ENCODE peak calls at places on chromosomes 13 and 19, in eight cellular contexts. F, T, W, H, N, G, C and M are unnamed samples.

GRCh38 chr19:4969772-4970531 is 1.0 kb downstream of the KDM4B start:
- DNase-seq in F (no peak), T (no peak), W (no peak), H (no peak), N (no peak), G (no peak), C (no peak), M (no peak)

GRCh38 chr13:103878891-103879605 is 812.8 kb upstream of the SLC10A2 start:
- DNase-seq in F (no peak), T (no peak), W (no peak), H (no peak), N (no peak), G (no peak), C (no peak), M (no peak)

GRCh38 chr19:29395712-29396414 is 129.9 kb upstream of the VSTM2B start:
- DNase-seq in F (no peak), T (no peak), W (no peak), H (no peak), N (no peak), G (no peak), C (no peak), M (no peak)

GRCh38 chr19:42132030-42132628 is at the start of gene POU2F2:
- DNase-seq in F (no peak), T (no peak), W (no peak), H (peak), N (no peak), G (no peak), C (peak), M (peak)

GRCh38 chr13:51420681-51421476 is 32.0 kb downstream of the INTS6 start:
- DNase-seq in F (no peak), T (no peak), W (no peak), H (no peak), N (no peak), G (no peak), C (no peak), M (no peak)

GRCh38 chr19:6536138-6536671 is 5.4 kb downstream of the TNFSF9 start:
- DNase-seq in F (no peak), T (no peak), W (no peak), H (no peak), N (no peak), G (peak), C (no peak), M (no peak)

GRCh38 chr19:40433391-40434216 is 7.8 kb upstream of the SERTAD1 start:
- DNase-seq in F (peak), T (peak), W (peak), H (peak), N (peak), G (peak), C (no peak), M (peak)

GRCh38 chr13:40317980-40318327 is 348.5 kb downstream of the FOXO1 start:
- DNase-seq in F (no peak), T (no peak), W (no peak), H (no peak), N (no peak), G (no peak), C (no peak), M (no peak)

GRCh38 chr13:79593121-79593520 is 112.2 kb downstream of the NDFIP2 start:
- DNase-seq in F (no peak), T (no peak), W (no peak), H (no peak), N (no peak), G (no peak), C (no peak), M (no peak)

GRCh38 chr19:51097796-51098195 is 10.4 kb downstream of the CTU1 start:
- DNase-seq in F (no peak), T (no peak), W (no peak), H (no peak), N (no peak), G (no peak), C (no peak), M (no peak)

GRCh38 chr13:29702912-29703351 is 107.4 kb upstream of the SLC7A1 start:
- DNase-seq in F (no peak), T (peak), W (peak), H (no peak), N (no peak), G (peak), C (no peak), M (no peak)

GRCh38 chr19:18597809-18598660 is 8.6 kb downstream of the CRLF1 start:
- DNase-seq in F (no peak), T (no peak), W (no peak), H (no peak), N (no peak), G (no peak), C (no peak), M (no peak)

GRCh38 chr19:37975071-37975470 is 68.1 kb downstream of the SIPA1L3 start:
- DNase-seq in F (no peak), T (no peak), W (no peak), H (no peak), N (no peak), G (no peak), C (no peak), M (no peak)

GRCh38 chr13:32428581-32429072 is 697 bp upstream of the N4BP2L1 start:
- DNase-seq in F (no peak), T (no peak), W (no peak), H (no peak), N (no peak), G (no peak), C (no peak), M (no peak)

GRCh38 chr19:39411832-39412099 is 703 bp upstream of the PLEKHG2 start:
- DNase-seq in F (peak), T (peak), W (peak), H (no peak), N (peak), G (peak), C (peak), M (no peak)

GRCh38 chr13:79645569-79645968 is 164.6 kb downstream of the NDFIP2 start:
- DNase-seq in F (no peak), T (no peak), W (no peak), H (no peak), N (no peak), G (no peak), C (no peak), M (no peak)

GRCh38 chr13:20796791-20797513 is 23.2 kb upstream of the EEF1AKMT1 start:
- DNase-seq in F (no peak), T (no peak), W (peak), H (no peak), N (no peak), G (no peak), C (no peak), M (no peak)

GRCh38 chr19:42284066-42284501 is 15.0 kb downstream of the CIC start:
- DNase-seq in F (peak), T (peak), W (peak), H (peak), N (peak), G (peak), C (peak), M (peak)

GRCh38 chr19:35165200-35166058 is 10.9 kb downstream of the FXYD5 start:
- DNase-seq in F (no peak), T (no peak), W (no peak), H (no peak), N (no peak), G (no peak), C (no peak), M (no peak)

GRCh38 chr19:48989701-48990291 is 3.3 kb downstream of the GYS1 start:
- DNase-seq in F (no peak), T (peak), W (no peak), H (no peak), N (no peak), G (no peak), C (no peak), M (peak)

GRCh38 chr19:39778763-39779162 is at the start of gene LEUTX:
- DNase-seq in F (no peak), T (no peak), W (no peak), H (no peak), N (no peak), G (no peak), C (no peak), M (no peak)

GRCh38 chr13:112791662-112792440 is 102.0 kb downstream of the ATP11A start:
- DNase-seq in F (peak), T (no peak), W (no peak), H (no peak), N (no peak), G (peak), C (no peak), M (no peak)

GRCh38 chr13:98916403-98916802 is 61.5 kb downstream of the DOCK9 start:
- DNase-seq in F (peak), T (no peak), W (no peak), H (no peak), N (no peak), G (no peak), C (no peak), M (no peak)

GRCh38 chr13:39415403-39415802 is 187.6 kb downstream of the LHFPL6 start:
- DNase-seq in F (no peak), T (no peak), W (peak), H (no peak), N (no peak), G (peak), C (no peak), M (peak)

GRCh38 chr13:72255908-72256307 is 388.9 kb upstream of the DACH1 start:
- DNase-seq in F (peak), T (no peak), W (no peak), H (no peak), N (no peak), G (no peak), C (no peak), M (no peak)